ENCODE peak calls at places on chromosomes 3 and 15, in five cellular contexts. F is HCEC 1CT, I is foreskin fibroblast, P is IMR-90, J is neural progenitor cell. S is an unnamed sample.

GRCh38 chr15:66387176-66388056 is 704 bp downstream of the MAP2K1 start:
- DNase-seq in F (peak; percentile 76), P (peak; percentile 83), J (peak; percentile 78), I (peak; percentile 92), S (peak; percentile 51)

GRCh38 chr3:129602730-129603560 is 3.5 kb downstream of the PLXND1 start:
- DNase-seq in P (peak; percentile 95), F (peak; percentile 75), I (peak; percentile 96), J (peak; percentile 60), S (peak; percentile 93)

GRCh38 chr15:40829155-40829554 is 647 bp upstream of the PPP1R14D start:
- DNase-seq in I (no peak), J (no peak), F (no peak), P (no peak), S (no peak)

GRCh38 chr3:104745313-104745712 is 621.4 kb upstream of the ALCAM start:
- DNase-seq in P (no peak), J (peak; percentile 55), F (no peak), I (no peak), S (no peak)

GRCh38 chr3:43418601-43419272 is 132.4 kb downstream of the SNRK start:
- DNase-seq in I (peak; percentile 8), J (no peak), P (peak; percentile 71), F (no peak), S (no peak)

GRCh38 chr3:4977889-4978258 is 1.4 kb upstream of the BHLHE40 start:
- DNase-seq in P (no peak), F (no peak), J (no peak), I (no peak), S (no peak)

GRCh38 chr15:69754313-69754712 is 301.7 kb downstream of the RPLP1 start:
- DNase-seq in F (no peak), I (no peak), J (no peak), P (no peak), S (no peak)

GRCh38 chr3:31077826-31078225 is 183.4 kb upstream of the GADL1 start:
- DNase-seq in F (peak; percentile 72), J (no peak), P (peak; percentile 54), I (peak; percentile 68), S (no peak)

GRCh38 chr15:81222007-81222406 is 25.3 kb downstream of the IL16 start:
- DNase-seq in J (no peak), F (no peak), P (no peak), I (no peak), S (no peak)